ENCODE peak calls at places on chromosomes 5 and 9, in ten cellular contexts. L, H, U, P, X, W, K, R, J and O are unnamed samples.

GRCh38 chr9:126536836-126537465 is 76.8 kb upstream of the LMX1B start:
- DNase-seq in L (no peak), H (no peak), U (no peak), P (no peak), X (no peak), W (no peak), K (no peak), R (no peak), J (no peak), O (no peak)

GRCh38 chr9:32665101-32665500 is 29.6 kb upstream of the TAF1L start:
- DNase-seq in L (peak), H (no peak), U (no peak), P (no peak), X (no peak), W (no peak), K (no peak), R (no peak), J (no peak), O (no peak)

GRCh38 chr5:170451764-170452365 is 52.0 kb upstream of the KCNIP1 start:
- DNase-seq in L (peak), H (peak), U (no peak), P (no peak), X (peak), W (no peak), K (no peak), R (no peak), J (no peak), O (no peak)

GRCh38 chr9:130579738-130580463 is 524 bp downstream of the FUBP3 start:
- DNase-seq in L (peak), H (no peak), U (no peak), P (no peak), X (peak), W (peak), K (peak), R (peak), J (no peak), O (no peak)

GRCh38 chr5:90096415-90097081 is 313.0 kb downstream of the CETN3 start:
- DNase-seq in L (peak), H (no peak), U (no peak), P (no peak), X (peak), W (peak), K (no peak), R (no peak), J (no peak), O (no peak)

GRCh38 chr9:95528908-95529502 is 12.2 kb upstream of the PTCH1 start:
- DNase-seq in L (no peak), H (no peak), U (no peak), P (no peak), X (no peak), W (no peak), K (no peak), R (no peak), J (no peak), O (no peak)

GRCh38 chr9:132885691-132886357 is 7.1 kb downstream of the SPACA9 start:
- DNase-seq in L (no peak), H (no peak), U (no peak), P (no peak), X (no peak), W (no peak), K (no peak), R (no peak), J (no peak), O (no peak)

GRCh38 chr5:68273717-68274409 is 58.3 kb downstream of the PIK3R1 start:
- DNase-seq in L (no peak), H (no peak), U (no peak), P (no peak), X (no peak), W (no peak), K (no peak), R (no peak), J (no peak), O (no peak)

GRCh38 chr5:34686762-34687268 is 30.7 kb downstream of the RAI14 start:
- DNase-seq in L (peak), H (peak), U (no peak), P (no peak), X (peak), W (peak), K (no peak), R (no peak), J (no peak), O (no peak)

GRCh38 chr5:180470966-180471582 is 23.1 kb upstream of the CNOT6 start:
- DNase-seq in L (peak), H (peak), U (peak), P (peak), X (peak), W (peak), K (peak), R (peak), J (peak), O (no peak)

GRCh38 chr9:91421022-91421765 is 2.4 kb downstream of the NFIL3 start:
- DNase-seq in L (peak), H (no peak), U (no peak), P (no peak), X (peak), W (peak), K (no peak), R (peak), J (peak), O (no peak)